ENCODE peak calls at places on chromosomes 7 and 10, in seven cellular contexts. U, T, D, O, J, X and N are unnamed samples.

GRCh38 chr7:71682841-71683341 is 550.9 kb downstream of the GALNT17 start:
- DNase-seq in U (no peak), T (no peak), D (no peak), O (no peak), J (peak; percentile 19), X (peak; percentile 75), N (no peak)

GRCh38 chr10:130484131-130484911 is 348.1 kb downstream of the GLRX3 start:
- DNase-seq in U (no peak), T (no peak), D (no peak), O (no peak), J (no peak), X (no peak), N (no peak)

GRCh38 chr7:90430614-90431445 is 27.6 kb downstream of the CLDN12 start:
- DNase-seq in U (no peak), T (no peak), D (no peak), O (no peak), J (no peak), X (no peak), N (no peak)

GRCh38 chr10:103276941-103277712 is at the start of gene INA:
- DNase-seq in U (no peak), T (no peak), D (no peak), O (peak; percentile 19), J (peak; percentile 67), X (peak; percentile 71), N (no peak)

GRCh38 chr10:79260803-79261740 is 86.2 kb upstream of the PPIF start:
- DNase-seq in U (no peak), T (no peak), D (peak; percentile 39), O (peak; percentile 60), J (peak; percentile 74), X (peak; percentile 59), N (no peak)

GRCh38 chr10:46028584-46029570 is 1.5 kb downstream of the NCOA4 start:
- DNase-seq in U (no peak), T (no peak), D (no peak), O (peak; percentile 62), J (peak; percentile 83), X (peak; percentile 55), N (no peak)

GRCh38 chr7:20440472-20441105 is 109.9 kb downstream of the ITGB8 start:
- DNase-seq in U (peak; percentile 37), T (no peak), D (no peak), O (peak; percentile 78), J (peak; percentile 35), X (peak; percentile 30), N (peak; percentile 9)

GRCh38 chr7:130216025-130216424 is 8.4 kb downstream of the SSMEM1 start:
- DNase-seq in U (no peak), T (no peak), D (no peak), O (no peak), J (no peak), X (no peak), N (no peak)

GRCh38 chr7:137898839-137899681 is 52.3 kb upstream of the DGKI start:
- DNase-seq in U (peak; percentile 85), T (peak; percentile 84), D (peak; percentile 65), O (peak; percentile 82), J (peak; percentile 88), X (peak; percentile 84), N (no peak)

GRCh38 chr7:158355456-158356065 is 232.1 kb downstream of the PTPRN2 start:
- DNase-seq in U (no peak), T (no peak), D (no peak), O (no peak), J (no peak), X (no peak), N (no peak)

GRCh38 chr10:13573960-13574359 is 12.8 kb upstream of the PRPF18 start:
- DNase-seq in U (no peak), T (no peak), D (no peak), O (no peak), J (no peak), X (no peak), N (no peak)

GRCh38 chr7:88431861-88432260 is 125.2 kb upstream of the STEAP4 start:
- DNase-seq in U (no peak), T (no peak), D (no peak), O (no peak), J (no peak), X (no peak), N (no peak)

GRCh38 chr10:113764598-113764997 is 13.1 kb downstream of the PLEKHS1 start:
- DNase-seq in U (no peak), T (no peak), D (no peak), O (no peak), J (no peak), X (no peak), N (no peak)

GRCh38 chr10:45578384-45578946 is 94.1 kb downstream of the ZFAND4 start:
- DNase-seq in U (no peak), T (no peak), D (no peak), O (no peak), J (no peak), X (no peak), N (no peak)

GRCh38 chr7:36070230-36070629 is 82.8 kb upstream of the EEPD1 start:
- DNase-seq in U (no peak), T (no peak), D (no peak), O (no peak), J (no peak), X (no peak), N (no peak)

GRCh38 chr7:36075561-36075960 is 77.5 kb upstream of the EEPD1 start:
- DNase-seq in U (no peak), T (no peak), D (no peak), O (no peak), J (no peak), X (no peak), N (no peak)

GRCh38 chr7:36072620-36073019 is 80.4 kb upstream of the EEPD1 start:
- DNase-seq in U (no peak), T (no peak), D (no peak), O (no peak), J (no peak), X (no peak), N (no peak)

GRCh38 chr7:36076073-36076472 is 77.0 kb upstream of the EEPD1 start:
- DNase-seq in U (no peak), T (no peak), D (no peak), O (no peak), J (no peak), X (no peak), N (no peak)

DNA sequence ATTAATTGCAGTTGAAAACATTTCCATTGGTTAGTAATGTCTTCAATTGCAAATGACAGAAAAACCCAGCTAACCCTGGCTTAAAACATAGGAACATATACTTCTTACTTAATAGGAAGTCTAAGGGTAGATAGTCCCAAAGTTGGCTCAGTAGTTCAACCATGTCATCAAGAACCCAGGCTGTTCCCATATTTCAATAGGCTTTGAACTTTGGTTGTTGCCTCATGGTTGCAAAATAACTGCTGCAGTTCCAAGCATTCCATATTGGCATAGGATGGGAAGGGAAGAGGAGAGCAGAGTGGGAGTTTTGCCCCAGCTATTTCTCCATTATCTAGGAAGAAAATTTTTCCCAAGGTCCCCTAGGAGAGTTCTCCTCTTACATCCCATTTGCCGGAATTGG is 81.4 kb upstream of the EEPD1 start:
- DNase-seq in U (no peak), T (no peak), D (no peak), O (no peak), J (no peak), X (no peak), N (no peak)
- H3K27ac ChIP-seq in U (no peak overlapping the region), T (no peak overlapping the region), D (no peak overlapping the region), O (no peak overlapping the region), J (no peak overlapping the region), X (no peak overlapping the region), N (no peak overlapping the region)

GRCh38 chr7:15057272-15057671 is 154.7 kb upstream of the DGKB start:
- DNase-seq in U (no peak), T (no peak), D (no peak), O (no peak), J (no peak), X (no peak), N (no peak)
- TF ChIP-seq CTCF in U (no peak), T (no peak), D (no peak), O (no peak), J (no peak), X (no peak), N (no peak)

DNA sequence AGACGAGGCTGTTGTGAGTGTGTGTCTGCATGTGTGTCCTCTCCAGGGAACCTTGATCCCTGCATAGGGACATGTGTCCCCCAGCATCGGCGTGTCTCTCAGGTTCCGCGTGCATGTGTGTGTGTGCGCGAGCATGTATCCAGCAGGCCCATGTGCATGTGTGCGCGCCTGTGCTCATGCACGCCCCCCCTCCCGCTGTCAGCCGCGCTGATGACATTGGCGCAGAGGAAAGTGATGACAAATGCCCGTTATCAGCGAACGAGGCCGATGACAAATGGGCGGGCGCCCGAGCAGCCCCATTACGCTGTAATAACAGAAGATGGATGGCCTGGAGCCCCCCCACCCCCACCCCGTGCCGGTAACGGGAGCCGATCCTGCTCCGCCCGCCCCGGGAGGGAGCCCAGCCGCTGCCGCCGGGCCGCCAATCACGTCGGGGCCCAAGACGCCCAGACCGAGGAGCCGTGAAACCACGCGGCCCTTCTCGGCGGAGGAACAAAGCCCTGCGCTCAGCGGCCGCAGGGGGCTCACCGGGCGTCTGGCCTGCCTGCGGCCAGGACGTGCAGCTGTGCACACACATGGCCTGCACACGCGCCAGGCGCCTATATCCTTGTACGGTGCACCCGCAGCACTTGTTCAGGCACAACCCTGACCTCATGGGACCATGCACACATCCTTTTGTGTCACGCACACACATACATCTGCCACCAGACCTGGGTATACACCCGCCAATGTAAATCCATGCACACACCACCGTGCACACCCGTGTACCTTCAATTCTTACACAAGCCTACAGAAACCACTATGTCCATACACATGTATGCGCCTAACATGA is 21.5 kb downstream of the POLL start:
- DNase-seq in U (no peak), T (no peak), D (no peak), O (no peak), J (no peak), X (peak; percentile 59), N (no peak)
- H3K4me1 ChIP-seq in U (peaks cover 27% of the 10 kb centered on the region), T (peaks cover 27% of the 10 kb centered on the region), D (no peaks in the 10 kb centered on the region), O (peaks cover 26% of the 10 kb centered on the region), J (peaks cover 6% of the 10 kb centered on the region), X (no peaks in the 10 kb centered on the region), N (no peaks in the 10 kb centered on the region)

GRCh38 chr7:127390817-127391590 is 1.5 kb downstream of the ZNF800 start:
- DNase-seq in U (no peak), T (no peak), D (no peak), O (no peak), J (no peak), X (no peak), N (no peak)
- H3K27ac ChIP-seq in U (peak overlapping the region; percentile 99), T (peak overlapping the region; percentile 98), D (peak overlapping the region; percentile 96), O (no peak overlapping the region), J (peak overlapping the region; percentile 99), X (no peak overlapping the region), N (peak overlapping the region; percentile 57)

GRCh38 chr10:88728107-88728763 is 22.2 kb downstream of the LIPK start:
- DNase-seq in U (peak; percentile 13), T (no peak), D (no peak), O (peak; percentile 14), J (peak; percentile 7), X (no peak), N (no peak)
- TF ChIP-seq CTCF in U (no peak), T (no peak), D (no peak), O (no peak), J (peak; percentile 9), X (peak; percentile 28), N (peak; percentile 61)